ENCODE peak calls at places on chromosomes 1 and 21, in ten cellular contexts. One of them, this sample, is unnamed.

GRCh38 chr1:8214501-8215173 is 103.3 kb upstream of the SLC45A1 start:
- DNase-seq in CD8-positive, alpha-beta memory T cell: no peak
- DNase-seq in fibroblast of lung: peak
- DNase-seq in body of pancreas: no peak
- DNase-seq in Caco-2: no peak
- DNase-seq in fibroblast of the aortic adventitia: no peak
- DNase-seq in A549: no peak
- DNase-seq in upper lobe of right lung: no peak
- DNase-seq in GM12865: no peak
- DNase-seq in GM23248: no peak
- DNase-seq in this sample: no peak

GRCh38 chr1:81407463-81407862 is 393.3 kb upstream of the ADGRL2 start:
- DNase-seq in CD8-positive, alpha-beta memory T cell: no peak
- DNase-seq in fibroblast of lung: peak
- DNase-seq in body of pancreas: no peak
- DNase-seq in Caco-2: no peak
- DNase-seq in fibroblast of the aortic adventitia: no peak
- DNase-seq in A549: no peak
- DNase-seq in upper lobe of right lung: no peak
- DNase-seq in GM12865: no peak
- DNase-seq in GM23248: no peak
- DNase-seq in this sample: no peak

GRCh38 chr1:22542886-22543285 is 20.4 kb upstream of the EPHA8 start:
- DNase-seq in CD8-positive, alpha-beta memory T cell: no peak
- DNase-seq in fibroblast of lung: no peak
- DNase-seq in body of pancreas: no peak
- DNase-seq in Caco-2: no peak
- DNase-seq in fibroblast of the aortic adventitia: no peak
- DNase-seq in A549: no peak
- DNase-seq in upper lobe of right lung: no peak
- DNase-seq in GM12865: no peak
- DNase-seq in GM23248: no peak
- DNase-seq in this sample: no peak

GRCh38 chr1:51240096-51240495 is 4.0 kb downstream of the RNF11 start:
- DNase-seq in CD8-positive, alpha-beta memory T cell: no peak
- DNase-seq in fibroblast of lung: no peak
- DNase-seq in body of pancreas: peak
- DNase-seq in Caco-2: no peak
- DNase-seq in fibroblast of the aortic adventitia: no peak
- DNase-seq in A549: no peak
- DNase-seq in upper lobe of right lung: no peak
- DNase-seq in GM12865: no peak
- DNase-seq in GM23248: no peak
- DNase-seq in this sample: no peak

GRCh38 chr21:29228306-29228705 is 70.4 kb upstream of the BACH1 start:
- DNase-seq in CD8-positive, alpha-beta memory T cell: no peak
- DNase-seq in fibroblast of lung: no peak
- DNase-seq in body of pancreas: no peak
- DNase-seq in Caco-2: no peak
- DNase-seq in fibroblast of the aortic adventitia: no peak
- DNase-seq in A549: no peak
- DNase-seq in upper lobe of right lung: no peak
- DNase-seq in GM12865: no peak
- DNase-seq in GM23248: no peak
- DNase-seq in this sample: no peak

GRCh38 chr1:43708006-43708412 is 673 bp downstream of the ST3GAL3 start:
- DNase-seq in CD8-positive, alpha-beta memory T cell: no peak
- DNase-seq in fibroblast of lung: peak
- DNase-seq in body of pancreas: no peak
- DNase-seq in Caco-2: no peak
- DNase-seq in fibroblast of the aortic adventitia: peak
- DNase-seq in A549: no peak
- DNase-seq in upper lobe of right lung: no peak
- DNase-seq in GM12865: no peak
- DNase-seq in GM23248: peak
- DNase-seq in this sample: no peak

GRCh38 chr1:61482170-61482569 is 242.8 kb downstream of the TM2D1 start:
- DNase-seq in CD8-positive, alpha-beta memory T cell: no peak
- DNase-seq in fibroblast of lung: no peak
- DNase-seq in body of pancreas: no peak
- DNase-seq in Caco-2: no peak
- DNase-seq in fibroblast of the aortic adventitia: peak
- DNase-seq in A549: no peak
- DNase-seq in upper lobe of right lung: no peak
- DNase-seq in GM12865: no peak
- DNase-seq in GM23248: no peak
- DNase-seq in this sample: no peak

GRCh38 chr21:25512095-25513086 is 94.9 kb downstream of the MRPL39 start:
- DNase-seq in CD8-positive, alpha-beta memory T cell: no peak
- DNase-seq in fibroblast of lung: no peak
- DNase-seq in body of pancreas: no peak
- DNase-seq in Caco-2: no peak
- DNase-seq in fibroblast of the aortic adventitia: no peak
- DNase-seq in A549: no peak
- DNase-seq in upper lobe of right lung: no peak
- DNase-seq in GM12865: peak
- DNase-seq in GM23248: no peak
- DNase-seq in this sample: no peak

GRCh38 chr21:34147835-34148804 is 74.7 kb downstream of the MRPS6 start:
- DNase-seq in CD8-positive, alpha-beta memory T cell: no peak
- DNase-seq in fibroblast of lung: no peak
- DNase-seq in body of pancreas: no peak
- DNase-seq in Caco-2: no peak
- DNase-seq in fibroblast of the aortic adventitia: peak
- DNase-seq in A549: no peak
- DNase-seq in upper lobe of right lung: no peak
- DNase-seq in GM12865: no peak
- DNase-seq in GM23248: peak
- DNase-seq in this sample: no peak

GRCh38 chr1:211925016-211925415 is 94.5 kb upstream of the LPGAT1 start:
- DNase-seq in CD8-positive, alpha-beta memory T cell: no peak
- DNase-seq in fibroblast of lung: no peak
- DNase-seq in body of pancreas: no peak
- DNase-seq in Caco-2: no peak
- DNase-seq in fibroblast of the aortic adventitia: no peak
- DNase-seq in A549: peak
- DNase-seq in upper lobe of right lung: no peak
- DNase-seq in GM12865: no peak
- DNase-seq in GM23248: no peak
- DNase-seq in this sample: no peak

GRCh38 chr1:30109853-30110252 is 613.5 kb downstream of the MATN1 start:
- DNase-seq in CD8-positive, alpha-beta memory T cell: no peak
- DNase-seq in fibroblast of lung: peak
- DNase-seq in body of pancreas: peak
- DNase-seq in Caco-2: no peak
- DNase-seq in fibroblast of the aortic adventitia: peak
- DNase-seq in A549: peak
- DNase-seq in upper lobe of right lung: no peak
- DNase-seq in GM12865: no peak
- DNase-seq in GM23248: peak
- DNase-seq in this sample: no peak

GRCh38 chr1:223230161-223230881 is 87.3 kb upstream of the TLR5 start:
- DNase-seq in CD8-positive, alpha-beta memory T cell: no peak
- DNase-seq in fibroblast of lung: peak
- DNase-seq in body of pancreas: no peak
- DNase-seq in Caco-2: no peak
- DNase-seq in fibroblast of the aortic adventitia: peak
- DNase-seq in A549: no peak
- DNase-seq in upper lobe of right lung: no peak
- DNase-seq in GM12865: no peak
- DNase-seq in GM23248: peak
- DNase-seq in this sample: no peak

GRCh38 chr1:24503870-24504523 is 1.4 kb downstream of the RCAN3 start:
- DNase-seq in CD8-positive, alpha-beta memory T cell: no peak
- DNase-seq in fibroblast of lung: no peak
- DNase-seq in body of pancreas: no peak
- DNase-seq in Caco-2: no peak
- DNase-seq in fibroblast of the aortic adventitia: no peak
- DNase-seq in A549: no peak
- DNase-seq in upper lobe of right lung: no peak
- DNase-seq in GM12865: no peak
- DNase-seq in GM23248: no peak
- DNase-seq in this sample: no peak
- H3K4me3 ChIP-seq in CD8-positive, alpha-beta memory T cell: peak
- H3K4me3 ChIP-seq in fibroblast of lung: peak
- H3K4me3 ChIP-seq in body of pancreas: no peak
- H3K4me3 ChIP-seq in Caco-2: peak
- H3K4me3 ChIP-seq in fibroblast of the aortic adventitia: no peak
- H3K4me3 ChIP-seq in A549: peak
- H3K4me3 ChIP-seq in upper lobe of right lung: peak
- H3K4me3 ChIP-seq in GM12865: no peak
- H3K4me3 ChIP-seq in GM23248: peak
- H3K4me3 ChIP-seq in this sample: peak

DNA sequence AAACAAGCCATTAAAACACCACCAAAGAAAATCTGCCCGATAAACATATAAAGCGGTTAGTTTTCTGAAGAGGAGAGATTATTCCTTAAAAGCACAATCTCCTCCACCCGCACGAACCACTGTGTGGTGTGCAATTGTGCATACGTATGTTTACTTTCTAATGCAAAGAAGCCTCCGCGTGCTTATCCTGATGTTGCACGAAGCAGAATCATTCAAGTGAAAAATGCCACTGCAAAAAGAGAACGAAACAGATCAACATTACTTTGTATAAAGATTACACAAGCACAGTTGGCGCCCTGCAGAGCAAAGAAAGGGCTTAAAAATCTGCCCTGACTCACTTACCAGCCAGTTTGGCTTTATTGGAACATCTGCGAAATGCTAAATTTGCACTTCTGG is 166.8 kb downstream of the ZNF281 start:
- DNase-seq in CD8-positive, alpha-beta memory T cell: no peak
- DNase-seq in fibroblast of lung: peak
- DNase-seq in body of pancreas: no peak
- DNase-seq in Caco-2: no peak
- DNase-seq in fibroblast of the aortic adventitia: peak
- DNase-seq in A549: no peak
- DNase-seq in upper lobe of right lung: no peak
- DNase-seq in GM12865: no peak
- DNase-seq in GM23248: peak
- DNase-seq in this sample: no peak
- H3K4me3 ChIP-seq in CD8-positive, alpha-beta memory T cell: no peak
- H3K4me3 ChIP-seq in fibroblast of lung: peak
- H3K4me3 ChIP-seq in body of pancreas: no peak
- H3K4me3 ChIP-seq in Caco-2: peak
- H3K4me3 ChIP-seq in fibroblast of the aortic adventitia: no peak
- H3K4me3 ChIP-seq in A549: no peak
- H3K4me3 ChIP-seq in upper lobe of right lung: peak
- H3K4me3 ChIP-seq in GM12865: no peak
- H3K4me3 ChIP-seq in GM23248: peak
- H3K4me3 ChIP-seq in this sample: no peak

DNA sequence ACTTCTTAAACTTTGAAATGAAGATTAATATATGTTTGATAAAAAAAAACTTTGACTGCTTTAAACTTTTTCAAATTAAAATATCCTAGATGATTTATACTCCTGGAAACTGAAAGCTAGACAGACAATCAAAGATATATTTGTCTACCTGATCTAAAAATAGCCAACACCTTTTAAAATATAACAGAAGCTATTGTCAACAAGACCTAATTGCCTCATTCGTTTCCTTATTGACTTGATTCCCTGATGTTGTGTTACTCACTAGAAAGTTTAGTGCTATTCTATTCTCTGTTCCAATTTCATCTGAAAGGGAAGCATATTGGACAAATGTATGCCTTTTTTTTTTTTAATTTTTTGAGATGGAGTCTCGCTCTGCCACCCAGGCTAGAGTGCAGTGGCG is 445.6 kb upstream of the ADAMTS5 start:
- DNase-seq in CD8-positive, alpha-beta memory T cell: no peak
- DNase-seq in fibroblast of lung: no peak
- DNase-seq in body of pancreas: no peak
- DNase-seq in Caco-2: no peak
- DNase-seq in fibroblast of the aortic adventitia: no peak
- DNase-seq in A549: no peak
- DNase-seq in upper lobe of right lung: no peak
- DNase-seq in GM12865: no peak
- DNase-seq in GM23248: no peak
- DNase-seq in this sample: no peak
- H3K4me3 ChIP-seq in CD8-positive, alpha-beta memory T cell: no peak
- H3K4me3 ChIP-seq in fibroblast of lung: no peak
- H3K4me3 ChIP-seq in body of pancreas: no peak
- H3K4me3 ChIP-seq in Caco-2: no peak
- H3K4me3 ChIP-seq in fibroblast of the aortic adventitia: no peak
- H3K4me3 ChIP-seq in A549: no peak
- H3K4me3 ChIP-seq in upper lobe of right lung: no peak
- H3K4me3 ChIP-seq in GM12865: no peak
- H3K4me3 ChIP-seq in GM23248: no peak
- H3K4me3 ChIP-seq in this sample: no peak

DNA sequence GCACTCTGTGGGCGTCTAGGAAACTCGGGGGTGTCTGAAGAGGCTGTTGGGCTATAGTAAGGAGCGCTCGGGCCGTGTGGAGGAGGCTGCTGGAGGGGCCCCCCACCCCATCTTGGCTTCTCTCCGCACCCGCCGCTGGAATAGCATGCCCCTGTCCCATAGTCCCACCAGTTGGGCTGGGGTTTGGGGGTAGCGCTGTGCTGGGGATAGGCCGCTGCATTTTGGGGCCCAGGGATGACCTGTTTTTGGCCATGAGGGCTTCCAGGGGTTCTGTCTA is 511 bp downstream of the EFNA3 start:
- DNase-seq in CD8-positive, alpha-beta memory T cell: no peak
- DNase-seq in fibroblast of lung: no peak
- DNase-seq in body of pancreas: no peak
- DNase-seq in Caco-2: no peak
- DNase-seq in fibroblast of the aortic adventitia: no peak
- DNase-seq in A549: no peak
- DNase-seq in upper lobe of right lung: no peak
- DNase-seq in GM12865: no peak
- DNase-seq in GM23248: no peak
- DNase-seq in this sample: no peak
- H3K4me3 ChIP-seq in CD8-positive, alpha-beta memory T cell: peak
- H3K4me3 ChIP-seq in fibroblast of lung: no peak
- H3K4me3 ChIP-seq in body of pancreas: no peak
- H3K4me3 ChIP-seq in Caco-2: peak
- H3K4me3 ChIP-seq in fibroblast of the aortic adventitia: peak
- H3K4me3 ChIP-seq in A549: peak
- H3K4me3 ChIP-seq in upper lobe of right lung: peak
- H3K4me3 ChIP-seq in GM12865: peak
- H3K4me3 ChIP-seq in GM23248: peak
- H3K4me3 ChIP-seq in this sample: peak